ENCODE peak calls at places on chromosome 18, in seven cellular contexts. Z is neural progenitor cell, B is HCT116, N is mammary epithelial cell, F is PC-3, Q is GM23248, A is PC-9. M is an unnamed sample.

GRCh38 chr18:78955066-78955465 is 24.6 kb upstream of the SALL3 start:
- DNase-seq in Z (no peak), B (no peak), N (no peak), F (no peak), Q (no peak), A (no peak), M (no peak)

GRCh38 chr18:28125051-28125450 is 51.9 kb downstream of the CDH2 start:
- DNase-seq in Z (no peak), B (no peak), N (no peak), F (peak; percentile 71), Q (no peak), A (no peak), M (no peak)

GRCh38 chr18:26772691-26773090 is 92.8 kb downstream of the AQP4 start:
- DNase-seq in Z (no peak), B (no peak), N (no peak), F (no peak), Q (no peak), A (no peak), M (no peak)

GRCh38 chr18:39838831-39839230 is 2116.2 kb upstream of the PIK3C3 start:
- DNase-seq in Z (no peak), B (no peak), N (no peak), F (no peak), Q (no peak), A (no peak), M (no peak)

GRCh38 chr18:42306208-42306980 is 351.4 kb downstream of the PIK3C3 start:
- DNase-seq in Z (no peak), B (no peak), N (no peak), F (no peak), Q (peak; percentile 16), A (no peak), M (no peak)

GRCh38 chr18:63317982-63318881 is 1.3 kb downstream of the BCL2 start:
- DNase-seq in Z (peak; percentile 78), B (no peak), N (peak; percentile 15), F (no peak), Q (peak; percentile 47), A (no peak), M (peak; percentile 61)

GRCh38 chr18:5879479-5879882 is 15.8 kb downstream of the TMEM200C start:
- DNase-seq in Z (peak; percentile 31), B (no peak), N (peak; percentile 8), F (peak; percentile 58), Q (peak; percentile 69), A (no peak), M (peak; percentile 31)

GRCh38 chr18:57447154-57447621 is 12.0 kb downstream of the ONECUT2 start:
- DNase-seq in Z (peak; percentile 92), B (no peak), N (no peak), F (no peak), Q (peak; percentile 45), A (no peak), M (peak; percentile 76)

GRCh38 chr18:47719096-47719780 is 211.2 kb downstream of the SMAD2 start:
- DNase-seq in Z (no peak), B (no peak), N (no peak), F (no peak), Q (no peak), A (no peak), M (no peak)

GRCh38 chr18:79394438-79395307 is 1.1 kb upstream of the NFATC1 start:
- DNase-seq in Z (peak; percentile 68), B (no peak), N (no peak), F (peak; percentile 48), Q (peak; percentile 85), A (no peak), M (peak; percentile 64)

GRCh38 chr18:8423051-8423558 is 186.1 kb upstream of the RAB12 start:
- DNase-seq in Z (no peak), B (peak; percentile 15), N (peak; percentile 61), F (peak; percentile 67), Q (peak; percentile 67), A (no peak), M (peak; percentile 41)

GRCh38 chr18:10353791-10354190 is 100.6 kb upstream of the APCDD1 start:
- DNase-seq in Z (no peak), B (no peak), N (peak; percentile 68), F (peak; percentile 13), Q (peak; percentile 82), A (no peak), M (peak; percentile 58)

GRCh38 chr18:74715306-74715705 is 117.6 kb downstream of the ZNF407 start:
- DNase-seq in Z (no peak), B (no peak), N (no peak), F (no peak), Q (no peak), A (no peak), M (no peak)

GRCh38 chr18:46888965-46889364 is 28.3 kb downstream of the PIAS2 start:
- DNase-seq in Z (no peak), B (no peak), N (no peak), F (no peak), Q (no peak), A (no peak), M (no peak)

GRCh38 chr18:32289480-32290075 is 99.7 kb downstream of the MEP1B start:
- DNase-seq in Z (peak; percentile 77), B (peak; percentile 63), N (peak; percentile 53), F (peak; percentile 56), Q (peak; percentile 75), A (peak; percentile 33), M (peak; percentile 80)

GRCh38 chr18:79506191-79507075 is 110.7 kb downstream of the NFATC1 start:
- DNase-seq in Z (peak; percentile 70), B (no peak), N (no peak), F (no peak), Q (peak; percentile 58), A (no peak), M (no peak)

GRCh38 chr18:78477840-78478239 is 501.8 kb upstream of the SALL3 start:
- DNase-seq in Z (no peak), B (no peak), N (no peak), F (no peak), Q (no peak), A (no peak), M (peak; percentile 1)

GRCh38 chr18:47772374-47773248 is 157.8 kb downstream of the SMAD2 start:
- DNase-seq in Z (peak; percentile 64), B (peak; percentile 60), N (peak; percentile 80), F (peak; percentile 57), Q (peak; percentile 69), A (peak; percentile 74), M (peak; percentile 68)

GRCh38 chr18:36095936-36096519 is 28.7 kb upstream of the RPRD1A start:
- DNase-seq in Z (peak; percentile 67), B (peak; percentile 71), N (peak; percentile 56), F (peak; percentile 48), Q (peak; percentile 81), A (no peak), M (peak; percentile 68)

DNA sequence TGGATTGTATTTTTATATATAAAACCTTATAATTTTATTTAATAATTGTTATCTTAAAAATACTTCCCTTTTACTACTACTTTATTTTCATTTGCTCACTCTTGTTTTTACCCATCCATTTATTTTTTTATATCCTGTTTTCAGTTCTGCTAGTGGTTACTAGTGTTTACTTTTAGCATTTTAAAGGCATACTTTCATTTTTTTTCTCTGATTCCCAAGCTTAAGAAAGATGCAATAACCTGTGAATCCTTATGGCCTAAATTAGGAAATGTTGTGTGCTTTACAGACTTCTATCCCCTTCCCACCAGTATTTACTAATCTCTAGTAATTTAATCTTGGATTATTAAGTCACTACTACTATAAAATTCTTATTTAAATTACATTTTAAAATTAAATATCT is 140.0 kb downstream of the SMAD7 start:
- DNase-seq in Z (no peak), B (no peak), N (no peak), F (no peak), Q (no peak), A (no peak), M (no peak)
- H3K4me1 ChIP-seq in Z (no peaks in the 10 kb centered on the region), B (peaks cover 24% of the 10 kb centered on the region), N (peaks cover 12% of the 10 kb centered on the region), F (peaks cover 10% of the 10 kb centered on the region), Q (peaks cover 8% of the 10 kb centered on the region), A (no peaks in the 10 kb centered on the region), M (peaks cover 3% of the 10 kb centered on the region)

DNA sequence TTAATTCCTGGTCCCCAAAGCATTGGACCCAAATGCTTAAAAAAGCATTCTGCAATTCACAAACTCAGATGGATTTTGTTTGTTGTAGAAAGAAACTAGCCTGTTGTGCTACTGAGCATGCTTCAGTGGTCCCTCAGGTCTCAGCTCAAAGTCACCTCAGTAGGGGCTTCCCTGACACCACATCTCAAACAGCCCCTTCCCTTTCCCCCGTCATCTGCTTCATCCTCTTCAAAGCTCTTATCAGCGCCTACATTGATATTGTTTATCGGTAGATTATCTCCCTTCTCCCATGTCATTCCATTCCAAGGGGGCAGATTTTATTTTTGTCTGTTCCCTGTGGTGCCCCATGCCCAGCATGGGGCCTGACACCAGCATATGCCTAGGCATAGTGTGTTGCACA is 172.9 kb downstream of the CELF4 start:
- DNase-seq in Z (no peak), B (no peak), N (no peak), F (no peak), Q (no peak), A (no peak), M (no peak)
- TF ChIP-seq EZH2 in Z (no peak), B (no peak), N (no peak), F (no peak), Q (no peak), A (no peak), M (no peak)

GRCh38 chr18:394997-395383 is 105.5 kb downstream of the COLEC12 start:
- DNase-seq in Z (no peak), B (no peak), N (no peak), F (no peak), Q (peak; percentile 98), A (no peak), M (peak; percentile 50)

GRCh38 chr18:396571-396970 is 103.9 kb downstream of the COLEC12 start:
- DNase-seq in Z (no peak), B (no peak), N (no peak), F (no peak), Q (no peak), A (no peak), M (no peak)

GRCh38 chr18:396251-396555 is 104.3 kb downstream of the COLEC12 start:
- DNase-seq in Z (no peak), B (no peak), N (no peak), F (no peak), Q (peak; percentile 46), A (no peak), M (no peak)

GRCh38 chr18:394276-394996 is 106.1 kb downstream of the COLEC12 start:
- DNase-seq in Z (no peak), B (no peak), N (no peak), F (no peak), Q (peak; percentile 28), A (no peak), M (no peak)

DNA sequence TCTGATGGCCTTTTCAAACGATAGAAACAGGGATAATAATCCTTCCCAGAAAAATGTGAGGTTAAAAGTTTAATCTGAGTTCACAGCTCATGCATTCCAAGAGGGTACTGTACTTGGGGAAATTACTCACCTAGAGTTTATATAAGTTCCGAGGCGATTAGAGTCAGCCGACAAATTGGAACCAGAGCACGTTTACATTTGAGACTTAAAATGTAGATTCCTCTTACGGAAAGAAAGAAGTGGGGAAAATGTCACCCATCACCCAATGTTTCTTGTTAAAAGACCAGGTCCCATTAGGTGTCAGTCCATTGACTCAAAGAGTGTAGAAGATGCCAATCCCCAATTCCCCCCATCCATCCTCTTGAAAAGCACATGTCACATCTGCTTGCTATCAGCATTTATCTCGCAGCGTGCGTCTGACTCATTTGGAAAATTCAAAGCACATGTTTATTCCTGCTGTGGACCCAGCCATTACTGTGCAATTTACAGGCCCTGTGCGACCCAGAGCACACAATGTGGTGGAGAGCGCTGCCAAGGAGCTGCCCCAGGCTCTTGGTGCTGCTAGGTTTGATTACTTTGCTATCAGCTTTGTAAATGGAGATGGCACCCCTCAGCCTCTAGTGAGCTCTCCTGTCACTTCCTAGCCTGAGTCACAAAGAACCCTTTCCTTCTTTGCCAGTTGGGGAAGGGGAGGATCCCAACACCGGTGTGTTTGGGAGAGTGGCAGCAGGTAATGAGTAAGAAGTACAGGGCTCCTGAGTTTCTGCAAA is 104.8 kb downstream of the COLEC12 start:
- DNase-seq in Z (no peak), B (no peak), N (no peak), F (peak; percentile 43), Q (peak; percentile 91), A (no peak), M (peak; percentile 57)
- H3K4me1 ChIP-seq in Z (no peaks in the 10 kb centered on the region), B (no peaks in the 10 kb centered on the region), N (no peaks in the 10 kb centered on the region), F (no peaks in the 10 kb centered on the region), Q (peaks cover 53% of the 10 kb centered on the region), A (no peaks in the 10 kb centered on the region), M (peaks cover 65% of the 10 kb centered on the region)

GRCh38 chr18:59009846-59010245 is 129.8 kb upstream of the SEC11C start:
- DNase-seq in Z (no peak), B (no peak), N (no peak), F (no peak), Q (no peak), A (no peak), M (no peak)
- TF ChIP-seq EZH2 in Z (no peak), B (no peak), N (no peak), F (no peak), Q (no peak), A (no peak), M (no peak)